ENCODE peak calls at places on chromosomes 2 and 18, in five cellular contexts. T is mesenchymal stem cell, D is neuronal stem cell, P is IMR-90, M is H1. L is an unnamed sample.

GRCh38 chr2:173760553-173760952 is 204.6 kb downstream of the SP3 start:
- DNase-seq in M (no peak), D (no peak), T (no peak), P (peak), L (no peak)

GRCh38 chr2:205411558-205411957 is 270.7 kb upstream of the NRP2 start:
- DNase-seq in M (no peak), D (no peak), P (no peak), T (no peak), L (no peak)

GRCh38 chr2:42978887-42979415 is 186.6 kb upstream of the HAAO start:
- DNase-seq in M (no peak), P (no peak), D (no peak), T (no peak), L (no peak)

GRCh38 chr2:127054996-127055785 is 51.8 kb downstream of the BIN1 start:
- DNase-seq in P (no peak), M (no peak), D (no peak), T (no peak), L (no peak)

GRCh38 chr2:37635359-37636208 is 35.9 kb downstream of the CDC42EP3 start:
- DNase-seq in P (peak), D (no peak), M (no peak), T (peak), L (no peak)

GRCh38 chr2:105950521-105951389 is 206.0 kb downstream of the NCK2 start:
- DNase-seq in M (peak), T (no peak), D (peak), P (no peak), L (no peak)

GRCh38 chr2:3349211-3349693 is 28.4 kb downstream of the EIPR1 start:
- DNase-seq in T (no peak), P (peak), M (no peak), D (no peak), L (no peak)

GRCh38 chr18:48994044-48994651 is 43.4 kb upstream of the SMAD7 start:
- DNase-seq in D (no peak), M (no peak), T (peak), P (peak), L (no peak)

GRCh38 chr2:217818293-217818850 is 184.4 kb downstream of the TNS1 start:
- DNase-seq in M (no peak), T (no peak), D (no peak), P (no peak), L (no peak)

GRCh38 chr2:172947461-172947860 is 128.2 kb upstream of the MAP3K20 start:
- DNase-seq in M (no peak), T (no peak), D (no peak), P (peak), L (no peak)

GRCh38 chr2:26559556-26559955 is 81.6 kb downstream of the CIB4 start:
- DNase-seq in T (no peak), M (no peak), P (no peak), D (no peak), L (no peak)

GRCh38 chr2:30487603-30488002 is 40.6 kb downstream of the LCLAT1 start:
- DNase-seq in M (no peak), D (no peak), P (no peak), T (no peak), L (no peak)

GRCh38 chr2:9758741-9759140 is 84.5 kb upstream of the TAF1B start:
- DNase-seq in D (no peak), P (no peak), T (no peak), M (no peak), L (no peak)

GRCh38 chr18:9435041-9435440 is 40.3 kb upstream of the RALBP1 start:
- DNase-seq in D (no peak), T (no peak), P (no peak), M (no peak), L (peak)

GRCh38 chr2:13212115-13212514 is 495.4 kb downstream of the TRIB2 start:
- DNase-seq in D (no peak), M (no peak), P (no peak), T (no peak), L (no peak)
- H3K14ac ChIP-seq in D (no peak), M (no peak), P (no peak), T (no peak), L (no peak)

DNA sequence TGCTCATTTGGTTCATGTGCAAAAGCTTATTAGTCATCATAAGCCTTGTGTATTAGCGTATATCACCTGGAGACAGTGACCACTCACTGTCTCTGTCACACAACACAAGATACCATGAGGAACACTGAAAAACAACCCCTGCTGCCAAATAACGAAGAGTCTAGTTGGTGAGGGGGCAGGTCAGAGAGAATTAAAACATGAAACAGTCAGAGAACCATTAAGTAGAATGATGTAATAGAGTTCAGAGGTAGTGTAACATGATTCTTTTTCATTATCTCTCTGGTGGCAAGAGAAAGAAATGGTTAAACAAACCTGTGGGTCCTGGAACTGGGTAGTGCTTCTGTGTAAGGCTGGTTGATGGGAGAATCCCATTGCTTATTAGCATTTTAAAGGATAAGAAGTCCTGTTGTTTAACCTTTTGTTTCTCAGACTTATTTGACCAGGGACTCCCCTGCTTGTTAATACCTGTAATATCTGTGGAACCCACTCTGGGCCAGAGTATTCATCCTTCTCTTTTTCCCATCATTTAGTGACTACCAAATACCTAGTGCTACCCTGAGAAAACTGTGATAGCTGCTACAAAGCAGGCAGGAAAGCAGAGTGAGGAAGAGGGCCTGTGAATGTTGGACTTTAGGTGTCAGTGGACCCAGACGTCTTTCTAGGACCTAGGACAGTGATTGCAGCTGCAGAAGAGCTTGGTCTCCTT is 38.1 kb downstream of the PTRHD1 start:
- DNase-seq in M (no peak), D (no peak), T (no peak), P (peak), L (no peak)
- H3K4me3 ChIP-seq in M (no peak), D (no peak), T (no peak), P (no peak), L (no peak)

GRCh38 chr18:78873916-78874505 is 105.6 kb upstream of the SALL3 start:
- DNase-seq in T (no peak), M (no peak), P (peak), D (no peak), L (peak)

GRCh38 chr18:78875998-78876650 is 103.5 kb upstream of the SALL3 start:
- DNase-seq in T (no peak), M (no peak), D (no peak), P (no peak), L (no peak)

GRCh38 chr18:78875268-78875997 is 104.2 kb upstream of the SALL3 start:
- DNase-seq in T (no peak), P (no peak), M (peak), D (peak), L (no peak)

GRCh38 chr18:78878335-78878734 is 101.3 kb upstream of the SALL3 start:
- DNase-seq in D (no peak), T (no peak), P (no peak), M (no peak), L (no peak)

DNA sequence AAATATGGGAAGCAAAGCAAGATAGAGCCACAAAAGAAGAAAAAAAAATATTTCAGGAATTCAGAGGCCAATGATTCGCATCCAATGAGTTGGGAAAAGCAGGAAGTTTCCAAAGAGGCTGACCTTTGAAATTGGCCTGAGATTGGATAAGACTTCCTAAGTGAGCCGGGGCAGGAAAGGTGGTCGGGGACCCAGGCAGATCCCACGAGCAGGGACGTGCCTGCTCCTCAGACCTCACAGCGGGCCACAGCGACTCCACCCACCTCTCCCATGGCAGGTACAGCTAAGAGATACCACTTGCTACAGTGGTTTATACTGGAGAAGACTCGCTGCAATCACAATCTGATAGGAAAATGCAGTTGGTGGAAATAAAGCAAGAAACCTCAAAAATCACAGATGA is 102.8 kb upstream of the SALL3 start:
- DNase-seq in T (no peak), M (no peak), P (no peak), D (no peak), L (no peak)
- H3K14ac ChIP-seq in T (no peak), M (no peak), P (no peak), D (no peak), L (no peak)

GRCh38 chr2:75808039-75808438 is 97.3 kb upstream of the GCFC2 start:
- DNase-seq in T (no peak), P (no peak), M (no peak), D (no peak), L (peak)
- H3K4me3 ChIP-seq in T (no peak), P (no peak), M (no peak), D (no peak), L (no peak)

DNA sequence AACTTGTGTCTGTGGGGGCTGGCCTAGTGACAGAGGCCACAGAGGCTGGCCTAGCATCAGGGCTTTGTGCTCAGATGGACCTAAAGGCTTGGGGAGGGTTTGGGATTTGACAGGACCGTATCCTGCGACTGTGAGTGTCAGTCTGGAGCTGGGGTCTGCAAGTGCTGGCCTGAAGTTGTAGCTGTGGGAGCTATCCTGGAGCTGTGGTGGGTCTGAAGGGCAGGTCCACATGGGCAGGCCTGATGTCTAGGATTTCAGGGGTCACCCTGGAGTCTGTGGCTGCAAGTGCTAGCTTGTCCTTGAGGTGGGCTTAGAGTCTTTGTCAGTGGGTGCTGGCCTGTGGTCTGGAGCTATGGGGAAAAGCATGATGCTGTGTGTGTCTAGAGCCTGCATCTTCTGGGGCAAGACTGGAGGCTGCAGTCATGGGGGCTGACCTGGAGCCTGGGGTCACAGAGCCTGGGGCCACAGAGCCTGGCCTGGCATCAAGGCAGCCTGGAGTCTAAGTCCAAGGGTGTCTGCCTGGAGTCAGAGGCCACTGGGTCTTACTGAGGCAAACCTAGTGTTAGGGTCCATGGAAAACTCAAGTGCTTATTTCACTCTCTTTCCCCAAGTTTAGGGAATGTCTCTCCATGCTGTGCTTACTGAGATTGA is 3.6 kb downstream of the REG3A start:
- DNase-seq in P (no peak), D (no peak), T (no peak), M (no peak), L (no peak)
- H3K14ac ChIP-seq in P (no peak), D (peak), T (no peak), M (no peak), L (no peak)

GRCh38 chr18:6414723-6415362 is at the start of gene L3MBTL4:
- DNase-seq in P (no peak), M (no peak), T (no peak), D (no peak), L (peak)

GRCh38 chr18:6413554-6414117 is 1.1 kb downstream of the L3MBTL4 start:
- DNase-seq in M (no peak), P (no peak), T (no peak), D (no peak), L (no peak)

GRCh38 chr18:6411367-6411766 is 3.3 kb downstream of the L3MBTL4 start:
- DNase-seq in T (no peak), P (no peak), M (no peak), D (no peak), L (no peak)

GRCh38 chr18:6412933-6413472 is 1.7 kb downstream of the L3MBTL4 start:
- DNase-seq in M (no peak), D (no peak), T (no peak), P (no peak), L (no peak)

DNA sequence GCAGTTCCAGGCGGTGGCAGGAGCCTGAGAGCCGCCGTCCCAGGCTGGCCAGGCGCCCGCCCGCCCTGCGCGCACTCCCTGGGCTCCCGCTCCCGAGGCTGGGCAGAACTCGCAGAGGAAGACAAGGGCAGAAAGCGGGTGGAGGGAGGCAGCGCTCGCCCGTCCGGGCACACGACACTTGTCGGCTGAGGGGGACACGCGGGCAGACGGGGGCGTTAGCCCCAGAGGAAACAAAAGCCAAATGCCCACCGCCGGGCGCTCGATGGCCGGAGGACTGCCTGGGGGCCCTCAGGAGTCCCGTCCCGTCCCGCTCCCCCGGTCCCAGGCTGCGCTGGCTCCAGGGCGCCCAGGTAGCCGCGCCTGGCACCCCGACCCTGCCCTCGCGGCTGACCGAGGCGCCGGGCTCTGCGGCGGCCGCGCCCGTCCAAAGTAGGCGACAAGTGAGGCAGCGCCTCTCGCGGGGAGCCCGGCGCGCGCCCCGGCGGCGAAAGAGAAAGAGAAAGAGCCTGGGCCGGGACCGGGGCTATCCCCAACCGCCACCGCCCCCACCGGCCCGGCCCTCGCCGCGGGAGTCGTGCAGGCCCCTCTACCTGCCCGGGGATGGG is 491 bp downstream of the L3MBTL4 start:
- DNase-seq in P (no peak), M (no peak), T (peak), D (no peak), L (no peak)
- H3K4me3 ChIP-seq in P (peak), M (peak), T (peak), D (peak), L (peak)

GRCh38 chr18:23274638-23275482 is 139.6 kb downstream of the CABLES1 start:
- DNase-seq in D (no peak), T (no peak), M (no peak), P (no peak), L (no peak)
- H3K14ac ChIP-seq in D (peak), T (no peak), M (no peak), P (no peak), L (peak)

GRCh38 chr2:85996591-85996990 is 107.8 kb upstream of the ST3GAL5 start:
- DNase-seq in M (no peak), T (no peak), P (no peak), D (peak), L (no peak)

GRCh38 chr2:85997016-85997970 is 108.4 kb downstream of the POLR1A start:
- DNase-seq in D (no peak), P (peak), M (no peak), T (no peak), L (no peak)

GRCh38 chr2:85999131-85999831 is 106.4 kb downstream of the POLR1A start:
- DNase-seq in T (peak), D (no peak), M (no peak), P (peak), L (no peak)

GRCh38 chr2:86000131-86000937 is 105.4 kb downstream of the POLR1A start:
- DNase-seq in D (no peak), T (peak), M (no peak), P (no peak), L (no peak)

DNA sequence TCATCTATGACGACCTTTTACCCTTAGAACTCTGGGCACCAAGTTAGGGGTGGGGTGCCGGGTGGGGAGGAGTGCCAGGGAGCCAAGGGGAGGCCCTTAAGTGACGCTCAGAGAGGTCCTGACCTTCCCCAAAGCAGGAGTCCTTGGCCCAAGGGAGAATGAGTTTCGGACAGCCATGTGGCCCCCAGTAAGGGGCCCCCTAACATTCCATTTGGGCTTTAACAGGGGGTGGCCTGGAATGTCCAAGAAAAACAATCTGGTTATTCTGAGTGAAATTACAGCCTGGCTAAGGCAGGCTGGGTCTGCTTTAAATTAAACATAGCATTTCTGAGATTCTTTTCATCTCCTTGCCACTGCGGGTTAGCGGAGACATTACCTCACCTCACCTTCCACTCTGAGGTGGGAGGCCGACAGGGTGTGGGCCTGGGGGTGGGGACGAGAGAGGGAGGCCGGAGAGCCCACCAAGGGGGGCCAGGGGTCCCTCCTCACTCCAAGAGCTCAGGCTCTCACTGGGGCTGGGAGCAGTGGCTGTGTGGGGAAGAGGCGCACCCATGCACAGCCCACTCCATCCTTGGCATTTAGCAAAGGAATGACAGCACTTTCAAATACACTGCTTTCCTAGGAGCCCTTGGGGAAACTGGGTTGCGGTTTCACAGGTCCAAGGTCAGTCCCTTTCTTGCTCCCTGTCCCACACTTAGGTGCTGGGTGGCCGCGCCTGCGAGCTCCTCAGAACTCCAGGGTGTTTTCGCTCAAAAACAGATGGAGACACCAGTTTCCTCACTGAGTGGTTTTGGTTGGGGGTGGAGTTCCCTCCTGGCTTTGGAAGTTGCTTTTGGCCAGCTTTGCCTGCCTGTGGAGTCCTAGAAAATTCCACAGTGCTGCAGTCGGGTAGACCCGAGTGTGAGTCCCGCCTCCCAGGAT is 107.4 kb downstream of the POLR1A start:
- DNase-seq in D (no peak), M (no peak), P (peak), T (peak), L (no peak)
- H3K4me3 ChIP-seq in D (no peak), M (no peak), P (no peak), T (peak), L (no peak)

DNA sequence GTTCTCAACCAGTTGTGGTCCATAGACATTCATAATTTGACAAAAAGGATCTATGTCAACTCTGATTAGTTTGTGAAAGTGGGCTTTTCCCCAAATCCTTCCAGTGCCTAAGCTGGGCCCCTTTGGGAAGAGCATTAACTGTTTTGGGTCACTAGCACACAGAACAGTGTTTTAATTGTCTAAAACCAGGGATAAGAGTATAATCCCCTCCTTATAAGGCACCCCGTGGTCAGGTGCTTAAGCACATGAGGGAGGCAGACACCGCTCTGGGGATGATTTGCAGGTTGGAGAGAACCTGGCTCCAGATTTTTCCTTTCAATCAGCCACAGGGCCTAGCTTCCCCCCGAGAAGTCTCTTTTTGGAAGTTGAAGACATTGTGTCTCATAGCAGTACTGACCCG is 53.6 kb upstream of the RFX8 start:
- DNase-seq in M (no peak), P (no peak), D (no peak), T (no peak), L (no peak)
- H3K14ac ChIP-seq in M (no peak), P (no peak), D (no peak), T (no peak), L (no peak)

GRCh38 chr18:59873616-59874015 is 26.2 kb upstream of the PMAIP1 start:
- DNase-seq in D (no peak), P (peak), M (no peak), T (peak), L (no peak)

GRCh38 chr18:59871711-59872362 is 28.0 kb upstream of the PMAIP1 start:
- DNase-seq in D (no peak), M (no peak), P (no peak), T (no peak), L (no peak)

GRCh38 chr18:59876310-59876626 is 23.5 kb upstream of the PMAIP1 start:
- DNase-seq in P (no peak), D (no peak), M (no peak), T (no peak), L (no peak)

GRCh38 chr18:59877366-59877765 is 22.4 kb upstream of the PMAIP1 start:
- DNase-seq in T (peak), M (no peak), D (no peak), P (no peak), L (peak)

GRCh38 chr18:59874166-59874565 is 25.6 kb upstream of the PMAIP1 start:
- DNase-seq in D (no peak), T (peak), P (peak), M (no peak), L (peak)
- H3K4me3 ChIP-seq in D (no peak), T (no peak), P (no peak), M (no peak), L (no peak)